ENCODE peak calls at places on chromosomes 2 and 18, in five cellular contexts. H is tibial artery; J is CD4-positive, alpha-beta T cell; T is H9; W is HFFc6. R is an unnamed sample.

GRCh38 chr2:112674229-112674628 is 28.5 kb downstream of the SLC20A1 start:
- DNase-seq in J (no peak), W (no peak), H (peak), T (no peak), R (no peak)

GRCh38 chr18:26477828-26478466 is 70.4 kb downstream of the KCTD1 start:
- DNase-seq in H (no peak), J (no peak), W (no peak), T (no peak), R (no peak)

GRCh38 chr2:63775191-63775590 is 66.5 kb upstream of the UGP2 start:
- DNase-seq in J (no peak), T (no peak), H (no peak), W (no peak), R (no peak)

GRCh38 chr18:28152354-28152753 is 24.6 kb downstream of the CDH2 start:
- DNase-seq in W (no peak), T (no peak), J (no peak), H (no peak), R (no peak)

GRCh38 chr2:157874997-157875719 is 972 bp downstream of the ACVR1 start:
- DNase-seq in J (peak), H (peak), W (peak), T (peak), R (no peak)

GRCh38 chr2:230905448-230906430 is 19.3 kb downstream of the GPR55 start:
- DNase-seq in W (no peak), H (no peak), T (peak), J (peak), R (peak)

GRCh38 chr18:9688036-9688741 is 19.9 kb upstream of the RAB31 start:
- DNase-seq in J (no peak), W (peak), T (no peak), H (no peak), R (no peak)

GRCh38 chr18:56756971-56757370 is 105.8 kb downstream of the WDR7 start:
- DNase-seq in J (no peak), T (no peak), H (peak), W (no peak), R (no peak)

GRCh38 chr18:60044290-60045006 is 144.7 kb downstream of the PMAIP1 start:
- DNase-seq in W (peak), H (no peak), J (no peak), T (no peak), R (no peak)

GRCh38 chr2:171841996-171842395 is 52.0 kb downstream of the SLC25A12 start:
- DNase-seq in T (no peak), J (no peak), W (no peak), H (no peak), R (no peak)

GRCh38 chr2:120847700-120848321 is 112.1 kb downstream of the GLI2 start:
- DNase-seq in T (no peak), H (no peak), J (no peak), W (no peak), R (no peak)

GRCh38 chr2:74142340-74142739 is 5.4 kb downstream of the BOLA3 start:
- DNase-seq in W (no peak), H (no peak), J (no peak), T (peak), R (no peak)

GRCh38 chr2:182020319-182021055 is 34.8 kb downstream of the PPP1R1C start:
- DNase-seq in W (peak), T (no peak), H (no peak), J (no peak), R (no peak)

GRCh38 chr2:229342376-229342775 is 71.3 kb upstream of the PID1 start:
- DNase-seq in T (peak), W (no peak), H (peak), J (no peak), R (no peak)

GRCh38 chr2:133139847-133140533 is 428.3 kb downstream of the NCKAP5 start:
- DNase-seq in T (no peak), H (no peak), W (no peak), J (no peak), R (no peak)

GRCh38 chr2:237140689-237141285 is 55.1 kb downstream of the COPS8 start:
- DNase-seq in W (no peak), H (no peak), J (no peak), T (no peak), R (no peak)

GRCh38 chr2:67974564-67975430 is 88.0 kb downstream of the C1D start:
- DNase-seq in T (no peak), H (peak), J (no peak), W (no peak), R (no peak)

GRCh38 chr2:105683145-105683544 is 61.6 kb upstream of the NCK2 start:
- DNase-seq in H (no peak), W (no peak), T (no peak), J (no peak), R (no peak)

GRCh38 chr18:13791181-13791580 is 32.8 kb upstream of the MC5R start:
- DNase-seq in H (no peak), J (no peak), W (no peak), T (no peak), R (no peak)

GRCh38 chr2:107137711-107138110 is 251.7 kb upstream of the ST6GAL2 start:
- DNase-seq in H (no peak), W (no peak), J (no peak), T (no peak), R (no peak)

GRCh38 chr2:170013802-170014551 is 164.0 kb upstream of the MYO3B start:
- DNase-seq in W (no peak), H (no peak), T (no peak), J (no peak), R (no peak)

GRCh38 chr2:142876423-142876822 is 1.0 kb upstream of the KYNU start:
- DNase-seq in J (no peak), H (no peak), T (no peak), W (no peak), R (no peak)
- TF ChIP-seq CTCF in J (no peak), H (no peak), T (no peak), W (no peak), R (no peak)

GRCh38 chr2:19838616-19839015 is 63.2 kb downstream of the TTC32 start:
- DNase-seq in H (no peak), J (no peak), T (no peak), W (no peak), R (no peak)
- TF ChIP-seq CTCF in H (no peak), J (no peak), T (no peak), W (no peak), R (no peak)

GRCh38 chr2:219627105-219628100 is at the start of gene SLC4A3:
- DNase-seq in H (no peak), W (no peak), T (no peak), J (no peak), R (peak)
- TF ChIP-seq CTCF in H (no peak), W (peak), T (peak), J (no peak), R (no peak)

GRCh38 chr2:101346909-101347308 is 38.4 kb upstream of the RNF149 start:
- DNase-seq in J (no peak), W (no peak), T (no peak), H (no peak), R (no peak)

GRCh38 chr2:101351207-101351606 is 36.1 kb downstream of the CREG2 start:
- DNase-seq in W (no peak), T (no peak), H (no peak), J (no peak), R (no peak)

GRCh38 chr2:101348851-101349250 is 38.5 kb downstream of the CREG2 start:
- DNase-seq in T (no peak), W (no peak), J (no peak), H (no peak), R (no peak)

GRCh38 chr2:101354420-101354819 is 32.9 kb downstream of the CREG2 start:
- DNase-seq in T (no peak), W (no peak), J (no peak), H (no peak), R (no peak)

GRCh38 chr2:101349893-101350662 is 37.2 kb downstream of the CREG2 start:
- DNase-seq in H (no peak), T (no peak), W (peak), J (no peak), R (no peak)
- TF ChIP-seq CTCF in H (no peak), T (peak), W (peak), J (no peak), R (peak)